ENCODE peak calls at places on chromosomes 6 and 20, in four cellular contexts. One of them, this sample, is unnamed.

GRCh38 chr6:158697798-158698197 is 47.9 kb downstream of the SYTL3 start:
- DNase-seq in CD8-positive, alpha-beta T cell: no peak
- DNase-seq in CD4-positive, alpha-beta memory T cell: no peak
- DNase-seq in IMR-90: peak; percentile 72
- DNase-seq in this sample: no peak

GRCh38 chr6:82867946-82868345 is 197.7 kb downstream of the UBE3D start:
- DNase-seq in IMR-90: no peak
- DNase-seq in CD8-positive, alpha-beta T cell: no peak
- DNase-seq in CD4-positive, alpha-beta memory T cell: no peak
- DNase-seq in this sample: no peak

GRCh38 chr6:157563611-157564284 is 182.8 kb downstream of the ZDHHC14 start:
- DNase-seq in CD4-positive, alpha-beta memory T cell: no peak
- DNase-seq in CD8-positive, alpha-beta T cell: no peak
- DNase-seq in IMR-90: no peak
- DNase-seq in this sample: no peak

GRCh38 chr20:41048475-41049242 is 20.0 kb downstream of the TOP1 start:
- DNase-seq in CD4-positive, alpha-beta memory T cell: peak; percentile 61
- DNase-seq in CD8-positive, alpha-beta T cell: no peak
- DNase-seq in IMR-90: no peak
- DNase-seq in this sample: no peak

GRCh38 chr6:3749991-3750323 is 1.6 kb downstream of the PXDC1 start:
- DNase-seq in IMR-90: peak; percentile 74
- DNase-seq in CD4-positive, alpha-beta memory T cell: no peak
- DNase-seq in CD8-positive, alpha-beta T cell: no peak
- DNase-seq in this sample: no peak

GRCh38 chr6:151445482-151445881 is 6.4 kb downstream of the RMND1 start:
- DNase-seq in IMR-90: peak; percentile 95
- DNase-seq in CD8-positive, alpha-beta T cell: no peak
- DNase-seq in CD4-positive, alpha-beta memory T cell: no peak
- DNase-seq in this sample: no peak

GRCh38 chr6:82959385-82959941 is 106.2 kb downstream of the UBE3D start:
- DNase-seq in CD8-positive, alpha-beta T cell: no peak
- DNase-seq in IMR-90: peak; percentile 70
- DNase-seq in CD4-positive, alpha-beta memory T cell: no peak
- DNase-seq in this sample: no peak

GRCh38 chr6:129893513-129894098 is 32.5 kb upstream of the TMEM244 start:
- DNase-seq in IMR-90: peak; percentile 51
- DNase-seq in CD8-positive, alpha-beta T cell: no peak
- DNase-seq in CD4-positive, alpha-beta memory T cell: peak; percentile 30
- DNase-seq in this sample: no peak

GRCh38 chr6:147906361-147906760 is 397.9 kb downstream of the SAMD5 start:
- DNase-seq in CD8-positive, alpha-beta T cell: no peak
- DNase-seq in CD4-positive, alpha-beta memory T cell: no peak
- DNase-seq in IMR-90: no peak
- DNase-seq in this sample: no peak

GRCh38 chr6:109303149-109303548 is 79.1 kb downstream of the CD164 start:
- DNase-seq in IMR-90: no peak
- DNase-seq in CD8-positive, alpha-beta T cell: no peak
- DNase-seq in CD4-positive, alpha-beta memory T cell: no peak
- DNase-seq in this sample: no peak

GRCh38 chr6:85594197-85594930 is 706 bp upstream of the SNX14 start:
- DNase-seq in CD8-positive, alpha-beta T cell: no peak
- DNase-seq in IMR-90: peak; percentile 30
- DNase-seq in CD4-positive, alpha-beta memory T cell: peak; percentile 42
- DNase-seq in this sample: peak; percentile 27

GRCh38 chr6:15260099-15260821 is 14.4 kb downstream of the JARID2 start:
- DNase-seq in CD4-positive, alpha-beta memory T cell: no peak
- DNase-seq in CD8-positive, alpha-beta T cell: no peak
- DNase-seq in IMR-90: peak; percentile 67
- DNase-seq in this sample: no peak

GRCh38 chr6:16130437-16130891 is 1.6 kb downstream of the MYLIP start:
- DNase-seq in CD8-positive, alpha-beta T cell: no peak
- DNase-seq in CD4-positive, alpha-beta memory T cell: no peak
- DNase-seq in IMR-90: no peak
- DNase-seq in this sample: no peak

GRCh38 chr20:6051505-6051904 is 2.4 kb downstream of the LRRN4 start:
- DNase-seq in IMR-90: peak; percentile 73
- DNase-seq in CD4-positive, alpha-beta memory T cell: no peak
- DNase-seq in CD8-positive, alpha-beta T cell: no peak
- DNase-seq in this sample: no peak

GRCh38 chr6:16635810-16636602 is 125.3 kb downstream of the ATXN1 start:
- DNase-seq in CD8-positive, alpha-beta T cell: no peak
- DNase-seq in CD4-positive, alpha-beta memory T cell: no peak
- DNase-seq in IMR-90: peak; percentile 66
- DNase-seq in this sample: no peak

GRCh38 chr20:47456041-47456537 is 45.6 kb upstream of the NCOA3 start:
- DNase-seq in IMR-90: no peak
- DNase-seq in CD8-positive, alpha-beta T cell: no peak
- DNase-seq in CD4-positive, alpha-beta memory T cell: no peak
- DNase-seq in this sample: no peak

GRCh38 chr6:47922391-47922790 is 140.6 kb downstream of the OPN5 start:
- DNase-seq in IMR-90: no peak
- DNase-seq in CD8-positive, alpha-beta T cell: no peak
- DNase-seq in CD4-positive, alpha-beta memory T cell: no peak
- DNase-seq in this sample: no peak

GRCh38 chr6:150890346-150890745 is 24.8 kb downstream of the MTHFD1L start:
- DNase-seq in CD8-positive, alpha-beta T cell: no peak
- DNase-seq in IMR-90: no peak
- DNase-seq in CD4-positive, alpha-beta memory T cell: no peak
- DNase-seq in this sample: no peak

GRCh38 chr20:19520261-19520660 is 237.8 kb upstream of the RIN2 start:
- DNase-seq in CD4-positive, alpha-beta memory T cell: no peak
- DNase-seq in CD8-positive, alpha-beta T cell: no peak
- DNase-seq in IMR-90: no peak
- DNase-seq in this sample: no peak

GRCh38 chr20:31719644-31720485 is 2.8 kb downstream of the BCL2L1 start:
- DNase-seq in IMR-90: no peak
- DNase-seq in CD4-positive, alpha-beta memory T cell: no peak
- DNase-seq in CD8-positive, alpha-beta T cell: no peak
- DNase-seq in this sample: no peak

GRCh38 chr6:80454197-80454596 is 347.7 kb downstream of the BCKDHB start:
- DNase-seq in CD4-positive, alpha-beta memory T cell: no peak
- DNase-seq in CD8-positive, alpha-beta T cell: no peak
- DNase-seq in IMR-90: peak; percentile 92
- DNase-seq in this sample: no peak

GRCh38 chr6:13811627-13812358 is 2.6 kb downstream of the MCUR1 start:
- DNase-seq in CD8-positive, alpha-beta T cell: no peak
- DNase-seq in IMR-90: no peak
- DNase-seq in CD4-positive, alpha-beta memory T cell: no peak
- DNase-seq in this sample: no peak

GRCh38 chr6:3228791-3229565 is 1.5 kb upstream of the TUBB2B start:
- DNase-seq in CD8-positive, alpha-beta T cell: peak; percentile 32
- DNase-seq in IMR-90: no peak
- DNase-seq in CD4-positive, alpha-beta memory T cell: peak; percentile 60
- DNase-seq in this sample: no peak

GRCh38 chr20:2801459-2801728 is 967 bp upstream of the CPXM1 start:
- DNase-seq in CD8-positive, alpha-beta T cell: no peak
- DNase-seq in CD4-positive, alpha-beta memory T cell: no peak
- DNase-seq in IMR-90: no peak
- DNase-seq in this sample: no peak

GRCh38 chr6:84466521-84466920 is 239.1 kb upstream of the CEP162 start:
- DNase-seq in CD8-positive, alpha-beta T cell: no peak
- DNase-seq in CD4-positive, alpha-beta memory T cell: no peak
- DNase-seq in IMR-90: peak; percentile 7
- DNase-seq in this sample: no peak

GRCh38 chr6:21309791-21310190 is 283.8 kb upstream of the SOX4 start:
- DNase-seq in CD4-positive, alpha-beta memory T cell: no peak
- DNase-seq in IMR-90: no peak
- DNase-seq in CD8-positive, alpha-beta T cell: no peak
- DNase-seq in this sample: no peak

GRCh38 chr6:45226081-45226480 is 102.0 kb upstream of the RUNX2 start:
- DNase-seq in CD8-positive, alpha-beta T cell: no peak
- DNase-seq in IMR-90: no peak
- DNase-seq in CD4-positive, alpha-beta memory T cell: no peak
- DNase-seq in this sample: no peak

GRCh38 chr20:63739129-63740069 is at the start of gene SLC2A4RG:
- DNase-seq in CD8-positive, alpha-beta T cell: peak; percentile 62
- DNase-seq in CD4-positive, alpha-beta memory T cell: peak; percentile 75
- DNase-seq in IMR-90: peak; percentile 62
- DNase-seq in this sample: peak; percentile 55

GRCh38 chr20:32337937-32338661 is 20.0 kb upstream of the ASXL1 start:
- DNase-seq in IMR-90: no peak
- DNase-seq in CD8-positive, alpha-beta T cell: no peak
- DNase-seq in CD4-positive, alpha-beta memory T cell: no peak
- DNase-seq in this sample: no peak

GRCh38 chr6:34447381-34447780 is 18.5 kb upstream of the PACSIN1 start:
- DNase-seq in IMR-90: no peak
- DNase-seq in CD4-positive, alpha-beta memory T cell: no peak
- DNase-seq in CD8-positive, alpha-beta T cell: no peak
- DNase-seq in this sample: no peak

GRCh38 chr6:31534011-31534410 is 5.2 kb downstream of the MCCD1 start:
- DNase-seq in CD8-positive, alpha-beta T cell: no peak
- DNase-seq in IMR-90: no peak
- DNase-seq in CD4-positive, alpha-beta memory T cell: no peak
- DNase-seq in this sample: no peak

GRCh38 chr6:104896914-104897313 is 37.2 kb upstream of the HACE1 start:
- DNase-seq in CD4-positive, alpha-beta memory T cell: no peak
- DNase-seq in CD8-positive, alpha-beta T cell: no peak
- DNase-seq in IMR-90: no peak
- DNase-seq in this sample: no peak

GRCh38 chr6:116314218-116314617 is 34.5 kb upstream of the TSPYL1 start:
- DNase-seq in CD4-positive, alpha-beta memory T cell: no peak
- DNase-seq in CD8-positive, alpha-beta T cell: no peak
- DNase-seq in IMR-90: peak; percentile 47
- DNase-seq in this sample: no peak

GRCh38 chr6:122170274-122170673 is 229.2 kb upstream of the HSF2 start:
- DNase-seq in CD8-positive, alpha-beta T cell: no peak
- DNase-seq in CD4-positive, alpha-beta memory T cell: no peak
- DNase-seq in IMR-90: no peak
- DNase-seq in this sample: no peak

DNA sequence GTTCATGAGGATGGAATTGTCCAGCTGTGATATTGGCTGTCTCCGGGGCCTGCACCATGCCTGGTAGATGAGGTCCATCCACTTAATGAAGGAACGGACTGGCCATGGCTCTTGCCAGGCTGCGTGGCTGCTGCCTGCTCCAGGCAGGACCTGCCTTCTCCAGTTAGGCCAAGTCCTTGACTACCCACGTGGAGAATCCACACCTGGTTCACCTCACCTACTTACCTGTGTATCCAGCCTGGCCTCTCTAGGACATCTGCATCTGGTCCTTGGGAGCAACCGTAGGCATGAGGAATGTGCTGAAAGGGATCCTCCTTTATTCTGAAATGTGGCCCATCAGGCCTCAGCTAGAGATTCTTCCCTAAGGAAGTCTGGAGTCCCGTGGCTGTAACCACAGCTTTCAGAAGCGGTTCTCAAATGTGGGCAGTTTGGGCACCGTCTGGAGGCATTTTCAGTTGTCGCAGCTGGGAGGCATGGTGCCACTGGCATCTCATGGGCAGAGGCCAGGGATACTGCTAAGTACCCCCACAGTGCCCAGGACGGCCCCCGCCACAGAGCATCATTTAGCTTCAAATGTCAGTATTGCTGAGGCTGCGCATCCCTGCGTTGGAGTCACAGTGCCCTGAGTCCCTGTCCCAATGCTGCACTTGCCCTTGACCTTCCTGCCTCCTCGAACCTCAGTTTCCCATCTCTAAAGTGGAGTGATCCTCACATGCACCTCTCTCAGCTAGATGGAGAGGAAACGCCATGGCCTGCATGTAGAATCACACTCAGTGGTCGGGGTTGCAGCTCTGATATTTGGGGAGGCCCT is 67.5 kb downstream of the PHACTR3 start:
- DNase-seq in IMR-90: no peak
- DNase-seq in CD4-positive, alpha-beta memory T cell: no peak
- DNase-seq in CD8-positive, alpha-beta T cell: no peak
- DNase-seq in this sample: no peak
- H3K9me3 ChIP-seq in IMR-90: peaks cover 48% of the 10 kb centered on the region
- H3K9me3 ChIP-seq in CD4-positive, alpha-beta memory T cell: no peaks in the 10 kb centered on the region
- H3K9me3 ChIP-seq in CD8-positive, alpha-beta T cell: no peaks in the 10 kb centered on the region
- H3K9me3 ChIP-seq in this sample: no peaks in the 10 kb centered on the region

GRCh38 chr6:167474725-167475124 is 149.8 kb downstream of the TTLL2 start:
- DNase-seq in CD8-positive, alpha-beta T cell: no peak
- DNase-seq in IMR-90: no peak
- DNase-seq in CD4-positive, alpha-beta memory T cell: no peak
- DNase-seq in this sample: no peak
- H3K9me3 ChIP-seq in CD8-positive, alpha-beta T cell: no peaks in the 10 kb centered on the region
- H3K9me3 ChIP-seq in IMR-90: peaks cover 51% of the 10 kb centered on the region
- H3K9me3 ChIP-seq in CD4-positive, alpha-beta memory T cell: no peaks in the 10 kb centered on the region
- H3K9me3 ChIP-seq in this sample: no peaks in the 10 kb centered on the region

GRCh38 chr6:161212902-161213301 is 61.0 kb downstream of the AGPAT4 start:
- DNase-seq in CD4-positive, alpha-beta memory T cell: no peak
- DNase-seq in IMR-90: no peak
- DNase-seq in CD8-positive, alpha-beta T cell: no peak
- DNase-seq in this sample: no peak

GRCh38 chr6:161216616-161217205 is 57.1 kb downstream of the AGPAT4 start:
- DNase-seq in CD4-positive, alpha-beta memory T cell: no peak
- DNase-seq in IMR-90: no peak
- DNase-seq in CD8-positive, alpha-beta T cell: no peak
- DNase-seq in this sample: no peak

GRCh38 chr6:161215193-161215592 is 58.7 kb downstream of the AGPAT4 start:
- DNase-seq in IMR-90: peak; percentile 100
- DNase-seq in CD8-positive, alpha-beta T cell: no peak
- DNase-seq in CD4-positive, alpha-beta memory T cell: no peak
- DNase-seq in this sample: no peak

GRCh38 chr6:161215876-161216615 is 57.8 kb downstream of the AGPAT4 start:
- DNase-seq in CD4-positive, alpha-beta memory T cell: no peak
- DNase-seq in CD8-positive, alpha-beta T cell: no peak
- DNase-seq in IMR-90: peak; percentile 71
- DNase-seq in this sample: no peak

GRCh38 chr6:161214722-161215121 is 59.1 kb downstream of the AGPAT4 start:
- DNase-seq in IMR-90: no peak
- DNase-seq in CD8-positive, alpha-beta T cell: no peak
- DNase-seq in CD4-positive, alpha-beta memory T cell: no peak
- DNase-seq in this sample: no peak
- H3K9me3 ChIP-seq in IMR-90: no peaks in the 10 kb centered on the region
- H3K9me3 ChIP-seq in CD8-positive, alpha-beta T cell: no peaks in the 10 kb centered on the region
- H3K9me3 ChIP-seq in CD4-positive, alpha-beta memory T cell: no peaks in the 10 kb centered on the region
- H3K9me3 ChIP-seq in this sample: no peaks in the 10 kb centered on the region

DNA sequence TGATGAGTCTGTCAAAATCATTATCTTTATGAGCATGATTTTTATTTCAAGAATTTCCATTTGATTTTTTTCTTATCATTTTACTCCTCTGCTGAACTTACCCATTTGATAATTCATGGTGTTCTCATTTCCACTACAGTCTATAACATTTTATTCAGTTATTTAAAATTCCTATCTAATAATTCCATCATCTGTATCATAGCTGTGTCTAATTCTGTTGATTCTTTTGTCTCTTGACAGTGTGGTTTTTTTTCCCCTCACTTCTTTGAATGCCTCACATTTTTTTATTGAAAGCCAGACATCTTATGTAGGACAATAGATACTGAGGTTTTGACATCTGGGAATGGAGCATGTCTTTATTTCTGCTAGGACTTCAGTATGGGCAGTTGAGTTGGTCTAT is 16.5 kb upstream of the APCDD1L start:
- DNase-seq in CD4-positive, alpha-beta memory T cell: no peak
- DNase-seq in CD8-positive, alpha-beta T cell: no peak
- DNase-seq in IMR-90: no peak
- DNase-seq in this sample: no peak
- H3K9me3 ChIP-seq in CD4-positive, alpha-beta memory T cell: no peaks in the 10 kb centered on the region
- H3K9me3 ChIP-seq in CD8-positive, alpha-beta T cell: no peaks in the 10 kb centered on the region
- H3K9me3 ChIP-seq in IMR-90: peaks cover 6% of the 10 kb centered on the region
- H3K9me3 ChIP-seq in this sample: peaks cover 3% of the 10 kb centered on the region

This sample was measured in T-helper 17 cell.